ENCODE peak calls at places on chromosomes 12 and 14, in eight cellular contexts. B is naive thymus-derived CD4-positive, alpha-beta T cell; X is lower lobe of right lung; G is upper lobe of right lung; W is SK-N-SH; O is neural progenitor cell; Z is stomach; L is heart right ventricle. A is an unnamed sample.

GRCh38 chr12:118714051-118714460 is 267.3 kb upstream of the SRRM4 start:
- DNase-seq in B (no peak), O (peak), L (no peak), G (no peak), Z (no peak), X (no peak), W (peak), A (no peak)

GRCh38 chr12:115640929-115641328 is 636.6 kb downstream of the MED13L start:
- DNase-seq in G (no peak), L (no peak), X (no peak), W (no peak), Z (no peak), O (no peak), B (no peak), A (no peak)

GRCh38 chr12:65229441-65229840 is 49.0 kb upstream of the MSRB3 start:
- DNase-seq in O (no peak), G (no peak), Z (no peak), X (no peak), B (no peak), W (no peak), L (no peak), A (no peak)

GRCh38 chr12:71942259-71942658 is 3.6 kb downstream of the TPH2 start:
- DNase-seq in W (peak), G (no peak), L (no peak), Z (no peak), B (no peak), O (no peak), X (no peak), A (no peak)

GRCh38 chr14:61153436-61153835 is 127.7 kb downstream of the TMEM30B start:
- DNase-seq in Z (no peak), G (no peak), W (peak), L (no peak), X (no peak), B (no peak), O (peak), A (no peak)

GRCh38 chr12:4203772-4204376 is 69.7 kb upstream of the CCND2 start:
- DNase-seq in O (no peak), L (no peak), B (no peak), X (no peak), G (no peak), W (no peak), Z (no peak), A (no peak)

GRCh38 chr12:109949089-109949488 is 47.1 kb downstream of the GIT2 start:
- DNase-seq in W (no peak), B (no peak), O (no peak), X (no peak), G (no peak), Z (no peak), L (no peak), A (no peak)

GRCh38 chr14:52399886-52400599 is 85.9 kb downstream of the PTGER2 start:
- DNase-seq in L (no peak), X (no peak), Z (no peak), G (no peak), B (no peak), O (peak), W (no peak), A (no peak)

GRCh38 chr12:40691913-40692616 is at the start of gene CNTN1:
- DNase-seq in B (no peak), X (peak), G (peak), O (peak), L (no peak), Z (no peak), W (peak), A (peak)

GRCh38 chr12:114636723-114637480 is 47.1 kb downstream of the TBX3 start:
- DNase-seq in B (no peak), G (no peak), W (peak), Z (no peak), O (peak), L (no peak), X (no peak), A (no peak)

GRCh38 chr14:24381363-24382102 is 13.5 kb downstream of the NFATC4 start:
- DNase-seq in Z (peak), O (no peak), G (no peak), W (no peak), L (no peak), B (no peak), X (no peak), A (peak)

GRCh38 chr12:49059385-49060232 is 985 bp downstream of the KMT2D start:
- DNase-seq in B (peak), W (no peak), Z (no peak), O (peak), X (no peak), G (no peak), L (no peak), A (no peak)

GRCh38 chr14:19800282-19801117 is 3.1 kb upstream of the OR4N2 start:
- DNase-seq in W (no peak), O (no peak), X (no peak), L (no peak), Z (no peak), B (no peak), G (peak), A (peak)

GRCh38 chr14:100609331-100609870 is 22.2 kb upstream of the BEGAIN start:
- DNase-seq in W (peak), G (peak), O (no peak), L (no peak), Z (no peak), X (no peak), B (no peak), A (no peak)

GRCh38 chr14:32728957-32729356 is 209.7 kb upstream of the NPAS3 start:
- DNase-seq in W (no peak), X (no peak), Z (no peak), B (no peak), G (no peak), O (peak), L (no peak), A (no peak)

GRCh38 chr14:64704743-64705405 is 650 bp downstream of the PLEKHG3 start:
- DNase-seq in G (peak), L (peak), W (peak), X (peak), Z (peak), B (no peak), O (peak), A (no peak)

GRCh38 chr12:6724409-6724797 is 557 bp downstream of the COPS7A start:
- DNase-seq in G (no peak), X (peak), B (no peak), L (no peak), O (no peak), W (peak), Z (peak), A (no peak)

GRCh38 chr14:105255021-105255507 is 6.7 kb downstream of the BTBD6 start:
- DNase-seq in Z (no peak), L (no peak), O (no peak), B (no peak), X (no peak), W (no peak), G (peak), A (no peak)

GRCh38 chr14:105867961-105868599 is 341.7 kb downstream of the TMEM121 start:
- DNase-seq in L (no peak), W (no peak), O (no peak), X (no peak), B (no peak), Z (peak), G (no peak), A (peak)

GRCh38 chr12:127178039-127178438 is 1088.9 kb upstream of the TMEM132C start:
- DNase-seq in B (no peak), O (no peak), X (no peak), W (no peak), G (no peak), L (no peak), Z (no peak), A (no peak)

GRCh38 chr12:3972576-3972975 is 99.4 kb upstream of the PARP11 start:
- DNase-seq in Z (no peak), L (no peak), X (no peak), O (no peak), W (no peak), G (no peak), B (peak), A (no peak)

GRCh38 chr14:67487937-67488893 is at the start of gene TMEM229B:
- DNase-seq in W (no peak), B (peak), O (no peak), L (peak), X (peak), G (peak), Z (peak), A (no peak)

GRCh38 chr14:105568859-105569766 is 42.7 kb downstream of the TMEM121 start:
- DNase-seq in L (no peak), W (no peak), G (no peak), X (no peak), B (no peak), O (no peak), Z (no peak), A (no peak)

GRCh38 chr12:55743131-55743921 is 404 bp downstream of the GDF11 start:
- DNase-seq in X (peak), O (peak), L (peak), Z (peak), B (peak), G (peak), W (peak), A (peak)

GRCh38 chr14:102996941-102997340 is 60.4 kb downstream of the CDC42BPB start:
- DNase-seq in X (no peak), B (no peak), G (no peak), Z (no peak), W (no peak), O (no peak), L (no peak), A (no peak)

GRCh38 chr14:102994689-102995088 is 62.7 kb downstream of the CDC42BPB start:
- DNase-seq in L (no peak), W (no peak), G (no peak), O (no peak), B (no peak), X (no peak), Z (no peak), A (no peak)

GRCh38 chr14:102991376-102991775 is 66.0 kb downstream of the CDC42BPB start:
- DNase-seq in B (no peak), O (no peak), L (no peak), Z (no peak), X (no peak), W (no peak), G (no peak), A (no peak)

GRCh38 chr14:102998393-102998792 is 59.0 kb downstream of the CDC42BPB start:
- DNase-seq in O (no peak), B (no peak), G (no peak), L (no peak), W (no peak), X (no peak), Z (no peak), A (no peak)

DNA sequence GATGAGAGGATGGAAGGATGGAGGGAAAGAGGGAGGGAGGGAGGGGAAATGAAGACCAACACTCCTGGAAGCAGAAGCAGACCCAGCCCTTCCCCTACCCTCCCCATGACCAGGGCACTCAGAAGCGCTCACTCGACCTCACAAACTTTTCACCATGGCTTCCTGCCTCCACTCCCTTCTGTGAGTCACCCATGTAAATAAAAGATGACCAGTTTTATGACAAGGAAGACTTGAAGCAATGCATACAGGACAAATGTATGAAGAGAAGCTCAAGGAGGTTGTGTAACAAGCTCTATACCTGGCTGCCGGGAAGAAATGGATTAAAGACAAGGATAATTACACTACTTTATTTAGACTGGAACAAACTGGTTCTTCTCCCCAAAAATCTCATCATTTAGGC is 63.8 kb downstream of the CDC42BPB start:
- DNase-seq in L (no peak), Z (no peak), O (no peak), X (no peak), B (no peak), W (no peak), G (no peak), A (no peak)
- H3K27ac ChIP-seq in L (no peak), Z (no peak), O (no peak), X (no peak), B (no peak), W (no peak), G (no peak), A (no peak)

DNA sequence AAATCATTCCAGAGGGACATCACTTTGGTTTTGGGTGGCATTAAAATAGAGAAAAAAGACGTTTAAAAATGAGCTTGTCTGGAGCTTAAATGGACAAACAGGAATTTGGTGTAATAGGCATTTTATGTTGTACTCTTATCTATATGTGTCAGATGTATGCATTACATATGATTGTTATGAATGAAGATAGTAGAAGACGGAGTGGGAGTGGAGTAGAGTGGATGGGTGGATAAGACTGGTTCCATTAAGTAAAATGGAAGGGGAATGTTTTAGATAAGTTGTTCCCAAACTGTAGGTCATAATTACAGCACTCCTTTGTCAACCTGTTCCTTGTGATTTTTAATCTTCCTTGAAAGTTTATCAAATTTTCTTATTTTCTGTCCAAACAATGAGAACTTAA is 1.9 kb downstream of the CCDC91 start:
- DNase-seq in O (no peak), L (no peak), G (no peak), B (no peak), X (no peak), Z (no peak), W (peak), A (no peak)
- H3K4me3 ChIP-seq in O (no peak), L (no peak), G (no peak), B (no peak), X (no peak), Z (no peak), W (no peak), A (peak)

GRCh38 chr12:54034784-54035310 is 2.0 kb downstream of the HOXC5 start:
- DNase-seq in O (no peak), B (no peak), G (peak), Z (no peak), X (no peak), L (no peak), W (no peak), A (no peak)
- H3K27ac ChIP-seq in O (no peak), B (no peak), G (no peak), Z (peak), X (no peak), L (no peak), W (no peak), A (no peak)

GRCh38 chr14:69663322-69663686 is 51.9 kb downstream of the SUSD6 start:
- DNase-seq in X (no peak), O (no peak), B (no peak), Z (no peak), W (no peak), G (no peak), L (no peak), A (no peak)

GRCh38 chr14:69664865-69665526 is 53.6 kb downstream of the SUSD6 start:
- DNase-seq in G (no peak), X (no peak), L (no peak), O (no peak), B (no peak), Z (no peak), W (peak), A (no peak)

GRCh38 chr14:69662636-69663321 is 51.4 kb downstream of the SUSD6 start:
- DNase-seq in O (no peak), W (no peak), B (no peak), X (no peak), G (no peak), Z (no peak), L (no peak), A (no peak)

GRCh38 chr14:69665596-69665995 is 54.2 kb downstream of the SUSD6 start:
- DNase-seq in B (no peak), G (no peak), Z (no peak), O (no peak), X (no peak), W (no peak), L (no peak), A (no peak)

DNA sequence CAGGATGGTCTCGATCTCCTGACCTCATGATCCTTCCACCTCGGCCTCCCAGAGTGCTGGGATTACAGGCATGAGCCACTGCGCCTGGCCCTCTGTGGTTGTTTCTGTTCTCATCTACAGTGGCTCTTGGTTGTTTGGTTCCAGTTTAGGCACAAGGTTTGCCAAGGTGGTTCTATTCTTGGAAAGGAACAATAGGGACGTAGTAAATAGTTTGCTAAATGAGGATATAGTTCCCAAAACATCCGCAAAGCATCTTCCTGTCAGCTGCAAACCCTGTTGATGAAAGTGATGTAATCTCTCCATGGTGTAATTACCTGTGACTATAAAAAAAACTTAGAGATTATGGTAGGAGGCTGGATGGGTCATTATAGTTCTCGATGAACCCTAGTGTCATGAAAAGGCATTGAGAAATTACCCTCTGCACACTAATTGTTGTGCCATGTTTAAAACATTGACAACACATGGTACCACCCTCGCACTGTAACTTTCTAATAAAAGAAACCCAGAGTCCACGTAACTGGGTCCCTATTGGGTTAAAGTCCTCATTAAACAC is 52.9 kb downstream of the SUSD6 start:
- DNase-seq in G (no peak), Z (no peak), W (no peak), X (no peak), O (no peak), B (no peak), L (no peak), A (no peak)
- H3K4me3 ChIP-seq in G (no peak), Z (no peak), W (no peak), X (no peak), O (no peak), B (no peak), L (no peak), A (no peak)

GRCh38 chr12:11688379-11688778 is 38.9 kb downstream of the ETV6 start:
- DNase-seq in X (no peak), G (no peak), O (no peak), B (no peak), L (no peak), Z (no peak), W (no peak), A (no peak)
- H3K27ac ChIP-seq in X (no peak), G (no peak), O (no peak), B (no peak), L (no peak), Z (peak), W (peak), A (no peak)

DNA sequence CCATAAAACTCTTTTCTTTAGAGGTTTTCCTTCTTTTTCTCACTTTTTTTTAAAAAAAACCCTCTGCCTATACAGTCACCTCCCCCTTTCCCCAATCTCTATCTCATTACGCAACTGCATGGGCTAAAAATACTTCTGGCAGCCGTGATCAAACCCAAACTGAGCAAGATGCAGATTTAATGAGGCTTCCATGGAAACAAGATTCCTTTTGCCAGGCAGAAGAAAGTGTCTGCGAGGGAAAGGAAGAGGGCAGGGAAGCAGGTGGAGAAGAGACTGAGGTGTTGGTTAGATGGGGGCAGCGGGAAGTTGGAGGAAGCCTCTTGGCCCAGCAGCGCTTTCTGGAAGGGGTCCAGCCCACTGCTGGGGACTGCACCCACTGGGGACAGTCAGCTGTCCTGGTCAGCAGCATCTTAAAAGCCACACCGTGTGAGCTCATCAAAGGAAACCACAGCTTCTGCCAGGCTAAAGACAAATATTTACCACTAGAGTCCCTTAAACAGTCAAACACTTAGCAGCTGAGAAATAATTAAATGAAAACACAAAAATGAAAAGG is 90.4 kb downstream of the SLC8A3 start:
- DNase-seq in L (no peak), Z (no peak), B (no peak), X (no peak), W (no peak), G (no peak), O (no peak), A (no peak)
- H3K4me3 ChIP-seq in L (no peak), Z (no peak), B (no peak), X (no peak), W (no peak), G (no peak), O (no peak), A (no peak)

DNA sequence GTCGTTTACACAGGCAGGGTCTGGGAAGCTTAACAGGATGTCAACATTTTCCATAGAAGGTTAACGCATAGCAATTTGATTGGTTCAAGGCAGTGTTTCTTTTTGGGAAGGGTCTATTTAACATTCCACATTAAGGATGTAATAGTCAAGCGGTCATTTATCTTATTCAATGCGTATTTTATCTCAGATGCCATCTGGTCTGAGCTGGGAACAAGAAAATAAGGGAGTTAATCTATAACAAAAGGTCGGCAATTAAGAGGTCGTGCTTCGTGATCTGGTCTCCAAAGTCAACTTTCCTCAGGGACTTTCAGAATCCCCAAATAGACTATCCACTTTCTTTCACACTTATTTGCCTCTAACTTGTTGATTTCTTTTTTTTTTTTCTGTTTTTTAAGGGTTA is 614 bp upstream of the RESF1 start:
- DNase-seq in X (no peak), Z (no peak), O (peak), G (no peak), L (no peak), B (no peak), W (no peak), A (no peak)
- H3K27ac ChIP-seq in X (peak), Z (peak), O (no peak), G (peak), L (peak), B (peak), W (peak), A (peak)

GRCh38 chr12:100164153-100164704 is 21.6 kb upstream of the BLTP3B start:
- DNase-seq in W (no peak), O (no peak), X (no peak), G (no peak), Z (no peak), B (no peak), L (no peak), A (no peak)
- H3K4me3 ChIP-seq in W (peak), O (no peak), X (peak), G (peak), Z (peak), B (no peak), L (no peak), A (peak)

GRCh38 chr12:124635316-124635715 is 67.9 kb upstream of the NCOR2 start:
- DNase-seq in G (no peak), L (no peak), X (no peak), O (no peak), Z (no peak), B (no peak), W (no peak), A (no peak)
- H3K27ac ChIP-seq in G (no peak), L (no peak), X (no peak), O (no peak), Z (no peak), B (no peak), W (no peak), A (no peak)

A was measured in dorsolateral prefrontal cortex.